ENCODE peak calls at places on chromosomes 13 and 19, in six cellular contexts. X is astrocyte of the spinal cord, Y is iPS DF 6.9, S is NCI-H226, M is fibroblast of pulmonary artery, D is NCI-H2171 treated with DMSO at 0.1 percent for 48 hours. V is an unnamed sample.

GRCh38 chr13:76912476-76912875 is 26.3 kb upstream of the KCTD12 start:
- DNase-seq in D (no peak), S (no peak), X (no peak), M (no peak), Y (no peak), V (no peak)

GRCh38 chr13:82062772-82063171 is 1721.8 kb upstream of the SPRY2 start:
- DNase-seq in S (no peak), D (no peak), Y (no peak), M (peak), X (no peak), V (no peak)

GRCh38 chr13:83125791-83126190 is 756.5 kb downstream of the SLITRK1 start:
- DNase-seq in Y (no peak), S (no peak), D (no peak), X (no peak), M (no peak), V (no peak)

GRCh38 chr13:43132228-43132627 is 108.8 kb downstream of the DNAJC15 start:
- DNase-seq in Y (peak), D (peak), M (peak), S (peak), X (peak), V (no peak)

GRCh38 chr13:44797685-44798084 is 191.6 kb downstream of the NUFIP1 start:
- DNase-seq in Y (no peak), S (no peak), D (no peak), X (no peak), M (no peak), V (no peak)

GRCh38 chr13:95059306-95059705 is 241.9 kb downstream of the ABCC4 start:
- DNase-seq in Y (no peak), S (no peak), M (no peak), D (no peak), X (no peak), V (no peak)

GRCh38 chr13:43780666-43781065 is 6.1 kb downstream of the ENOX1 start:
- DNase-seq in X (no peak), Y (no peak), M (no peak), D (no peak), S (no peak), V (no peak)

GRCh38 chr19:41936961-41937360 is 8.7 kb upstream of the ERFL start:
- DNase-seq in M (no peak), X (no peak), S (no peak), D (no peak), Y (no peak), V (no peak)

GRCh38 chr13:99256283-99256682 is 1.9 kb downstream of the GPR18 start:
- DNase-seq in M (no peak), X (no peak), D (no peak), S (no peak), Y (no peak), V (no peak)

GRCh38 chr19:45254044-45254531 is 3.0 kb downstream of the MARK4 start:
- DNase-seq in S (no peak), X (no peak), M (no peak), Y (no peak), D (peak), V (no peak)

GRCh38 chr19:24086974-24087595 is at the start of gene ZNF254:
- DNase-seq in X (peak), D (peak), S (peak), M (peak), Y (peak), V (peak)

GRCh38 chr13:60756306-60756705 is 359.3 kb downstream of the TDRD3 start:
- DNase-seq in M (peak), Y (no peak), D (no peak), S (peak), X (peak), V (no peak)

GRCh38 chr13:47904239-47904638 is 96.8 kb downstream of the SUCLA2 start:
- DNase-seq in S (no peak), M (no peak), X (no peak), Y (no peak), D (no peak), V (no peak)

GRCh38 chr19:1516395-1516753 is 3.6 kb upstream of the ADAMTSL5 start:
- DNase-seq in S (no peak), D (no peak), M (no peak), Y (no peak), X (no peak), V (no peak)

GRCh38 chr19:11102944-11103343 is 13.7 kb downstream of the LDLR start:
- DNase-seq in D (no peak), S (no peak), M (no peak), Y (no peak), X (no peak), V (no peak)

GRCh38 chr13:22926176-22927007 is 254.4 kb upstream of the SGCG start:
- DNase-seq in D (no peak), S (peak), Y (no peak), M (peak), X (no peak), V (no peak)

V was measured in activated CD4-positive, CD25-positive, alpha-beta regulatory T cell treated with anti-CD3 and anti-CD28 coated beads, Interleukin-2, amount 50 U/mL, for 16 hours.